ENCODE peak calls at places on chromosomes 1 and 21, in ten cellular contexts. E is HS-27A; R is activated CD4-positive, alpha-beta T cell treated with anti-CD3 and anti-CD28 coated beads, Interleukin-2, amount 50 U/mL, for 1 hour; H is endothelial cell; F is CD8-positive, alpha-beta T cell; Q is mesenteric fat pad; S is hypothalamus; T is GM12864; M is stimulated activated CD8-positive, alpha-beta memory T cell treated with anti-CD3 and anti-CD28 coated beads, Interleukin-7, amount 100 ng/mL, for 1 hour; P is tibial artery. B is an unnamed sample.

GRCh38 chr1:20074725-20075171 is 4.8 kb downstream of the PLA2G5 start:
- DNase-seq in Q (peak), M (no peak), H (no peak), E (no peak), R (no peak), P (no peak), T (no peak), F (no peak), S (no peak), B (no peak)

GRCh38 chr1:52662645-52663313 is 29.8 kb downstream of the SHISAL2A start:
- DNase-seq in M (no peak), H (peak), F (no peak), E (no peak), S (no peak), P (no peak), Q (no peak), T (no peak), R (no peak), B (no peak)

GRCh38 chr1:174998569-174999215 is 1.1 kb upstream of the CACYBP start:
- DNase-seq in H (peak), F (peak), M (peak), T (no peak), Q (no peak), S (no peak), E (no peak), R (peak), P (no peak), B (peak)

GRCh38 chr1:5758859-5759578 is 233.2 kb downstream of the NPHP4 start:
- DNase-seq in H (no peak), T (no peak), S (no peak), F (no peak), E (no peak), Q (peak), R (no peak), P (no peak), M (no peak), B (no peak)

GRCh38 chr1:193462629-193463320 is 276.4 kb upstream of the B3GALT2 start:
- DNase-seq in R (no peak), S (no peak), M (no peak), T (no peak), E (no peak), Q (no peak), F (no peak), H (no peak), P (no peak), B (no peak)

GRCh38 chr1:30521261-30521865 is 202.0 kb downstream of the MATN1 start:
- DNase-seq in T (no peak), P (peak), S (no peak), M (no peak), R (no peak), E (no peak), Q (peak), F (no peak), H (no peak), B (no peak)

GRCh38 chr1:154583691-154584212 is 16.2 kb downstream of the CHRNB2 start:
- DNase-seq in T (no peak), S (no peak), P (no peak), M (no peak), H (no peak), Q (no peak), F (no peak), R (no peak), E (no peak), B (no peak)

GRCh38 chr1:26391450-26391849 is 18.9 kb upstream of the ZNF683 start:
- DNase-seq in R (peak), T (no peak), S (no peak), F (peak), E (no peak), M (no peak), P (no peak), H (peak), Q (no peak), B (no peak)

GRCh38 chr1:14887044-14887443 is 266.5 kb upstream of the TMEM51 start:
- DNase-seq in H (no peak), S (no peak), T (no peak), R (no peak), F (no peak), E (no peak), M (no peak), P (no peak), Q (no peak), B (no peak)

GRCh38 chr1:217053666-217054065 is 330.4 kb upstream of the ESRRG start:
- DNase-seq in S (no peak), T (no peak), R (no peak), H (no peak), E (no peak), P (no peak), Q (no peak), F (no peak), M (no peak), B (no peak)

GRCh38 chr1:172499636-172500141 is 33.3 kb upstream of the SUCO start:
- DNase-seq in M (no peak), F (no peak), R (no peak), H (no peak), T (peak), Q (no peak), S (no peak), E (no peak), P (no peak), B (no peak)

GRCh38 chr1:234315091-234315541 is 58.1 kb upstream of the COA6 start:
- DNase-seq in T (no peak), S (no peak), M (no peak), H (no peak), F (peak), E (peak), Q (no peak), P (no peak), R (peak), B (no peak)

GRCh38 chr1:4270651-4271337 is 370.7 kb upstream of the C1orf174 start:
- DNase-seq in F (no peak), H (no peak), S (no peak), Q (no peak), T (no peak), P (no peak), E (no peak), R (no peak), M (no peak), B (no peak)

GRCh38 chr21:34807146-34807880 is 138.5 kb downstream of the CLIC6 start:
- DNase-seq in Q (no peak), E (peak), H (no peak), P (no peak), R (peak), T (peak), M (peak), F (peak), S (no peak), B (no peak)

GRCh38 chr1:223067914-223068313 is 75.1 kb downstream of the TLR5 start:
- DNase-seq in E (no peak), T (no peak), P (no peak), F (no peak), R (no peak), M (no peak), H (no peak), Q (no peak), S (no peak), B (no peak)

GRCh38 chr1:117537291-117537920 is 68.4 kb upstream of the TENT5C start:
- DNase-seq in S (no peak), E (no peak), Q (no peak), H (peak), M (no peak), P (no peak), T (no peak), F (no peak), R (no peak), B (no peak)

GRCh38 chr1:24457866-24458265 is 42.3 kb downstream of the NIPAL3 start:
- DNase-seq in H (no peak), R (no peak), E (no peak), M (no peak), Q (no peak), P (no peak), T (no peak), S (no peak), F (no peak), B (no peak)

GRCh38 chr1:247332215-247332900 is 691 bp upstream of the ZNF496 start:
- DNase-seq in M (no peak), Q (no peak), S (no peak), H (peak), E (no peak), T (no peak), F (peak), R (peak), P (peak), B (no peak)

GRCh38 chr1:90964444-90965035 is 57.3 kb downstream of the ZNF644 start:
- DNase-seq in T (no peak), P (no peak), E (no peak), F (no peak), Q (no peak), H (no peak), S (no peak), M (no peak), R (no peak), B (no peak)

GRCh38 chr1:172898866-172899265 is 151.9 kb downstream of the TNFSF18 start:
- DNase-seq in T (no peak), P (no peak), Q (no peak), F (no peak), M (no peak), R (no peak), S (no peak), H (no peak), E (no peak), B (no peak)